ENCODE peak calls at places on chromosome X, in five cellular contexts. F is NCI-H69; S is nucleus accumbens; X is stimulated activated CD8-positive, alpha-beta memory T cell treated with anti-CD3 and anti-CD28 coated beads, Interleukin-2, amount 100 ng/mL, for 48 hours; Z is heart right ventricle. N is an unnamed sample.

GRCh38 chrX:100358766-100359165 is 51.3 kb downstream of the PCDH19 start:
- DNase-seq in X (no peak), Z (no peak), F (no peak), S (no peak), N (no peak)

GRCh38 chrX:68988865-68989264 is 160.0 kb downstream of the EFNB1 start:
- DNase-seq in Z (no peak), X (no peak), S (no peak), F (no peak), N (no peak)

GRCh38 chrX:41180194-41180902 is 95.1 kb downstream of the USP9X start:
- DNase-seq in S (no peak), X (peak; percentile 5), Z (no peak), F (peak; percentile 40), N (peak; percentile 62)

GRCh38 chrX:140572724-140573123 is 67.9 kb upstream of the SOX3 start:
- DNase-seq in Z (no peak), X (peak; percentile 0), F (peak; percentile 41), S (no peak), N (peak; percentile 20)

GRCh38 chrX:121823406-121823805 is 776.0 kb downstream of the GLUD2 start:
- DNase-seq in S (no peak), X (no peak), Z (no peak), F (no peak), N (no peak)

GRCh38 chrX:115260330-115260729 is 26.4 kb upstream of the LRCH2 start:
- DNase-seq in F (no peak), Z (no peak), X (no peak), S (no peak), N (peak; percentile 37)

GRCh38 chrX:41259516-41259915 is 74.4 kb upstream of the DDX3X start:
- DNase-seq in S (no peak), X (no peak), Z (no peak), F (peak; percentile 70), N (peak; percentile 19)

GRCh38 chrX:155745792-155746191 is 133.0 kb upstream of the TMLHE start:
- DNase-seq in F (peak; percentile 75), S (no peak), Z (no peak), X (no peak), N (peak; percentile 3)

GRCh38 chrX:67544281-67544680 is 460 bp downstream of the AR start:
- DNase-seq in S (no peak), X (no peak), F (no peak), Z (peak; percentile 30), N (peak; percentile 42)

GRCh38 chrX:133337250-133337649 is 78.0 kb downstream of the GPC4 start:
- DNase-seq in F (no peak), S (no peak), X (no peak), Z (no peak), N (no peak)

GRCh38 chrX:29466441-29466840 is 748.9 kb upstream of the MAGEB2 start:
- DNase-seq in S (no peak), F (no peak), X (no peak), Z (no peak), N (peak; percentile 6)

GRCh38 chrX:72111011-72111708 is 20.6 kb downstream of the RTL5 start:
- DNase-seq in S (no peak), X (no peak), Z (no peak), F (no peak), N (no peak)

GRCh38 chrX:34288782-34289181 is 156.7 kb upstream of the FAM47A start:
- DNase-seq in F (no peak), Z (no peak), S (no peak), X (no peak), N (no peak)

GRCh38 chrX:153381684-153382532 is 19.2 kb downstream of the PNMA6E start:
- DNase-seq in S (no peak), Z (no peak), F (peak; percentile 73), X (no peak), N (peak; percentile 75)

GRCh38 chrX:9498236-9498635 is 33.4 kb downstream of the TBL1X start:
- DNase-seq in F (no peak), Z (no peak), X (no peak), S (no peak), N (peak; percentile 8)

GRCh38 chrX:38805294-38806053 is 4.2 kb downstream of the MID1IP1 start:
- DNase-seq in Z (peak; percentile 68), S (peak; percentile 44), F (peak; percentile 73), X (peak; percentile 20), N (peak; percentile 81)

GRCh38 chrX:39891781-39892180 is 206.0 kb downstream of the BCOR start:
- DNase-seq in Z (no peak), S (no peak), F (peak; percentile 5), X (no peak), N (no peak)

GRCh38 chrX:40433160-40433559 is 147.6 kb upstream of the ATP6AP2 start:
- DNase-seq in Z (no peak), F (no peak), X (no peak), S (no peak), N (no peak)

GRCh38 chrX:10381218-10381617 is 224.4 kb downstream of the CLCN4 start:
- DNase-seq in Z (no peak), F (no peak), X (no peak), S (no peak), N (no peak)

GRCh38 chrX:41029332-41029731 is 55.9 kb upstream of the USP9X start:
- DNase-seq in S (no peak), X (no peak), F (no peak), Z (no peak), N (peak; percentile 21)

GRCh38 chrX:35439042-35439639 is 359.0 kb upstream of the MAGEB16 start:
- DNase-seq in X (no peak), Z (no peak), F (no peak), S (no peak), N (no peak)

GRCh38 chrX:102934624-102935023 is 2.4 kb upstream of the RAB40AL start:
- DNase-seq in F (peak; percentile 29), S (no peak), X (peak; percentile 5), Z (no peak), N (peak; percentile 39)

GRCh38 chrX:129472116-129472515 is 51.2 kb downstream of the SMARCA1 start:
- DNase-seq in X (no peak), Z (no peak), F (peak; percentile 79), S (no peak), N (peak; percentile 40)

GRCh38 chrX:70454441-70455365 is 10.1 kb downstream of the DLG3 start:
- DNase-seq in S (no peak), X (peak; percentile 50), Z (peak; percentile 70), F (peak; percentile 97), N (peak; percentile 59)

GRCh38 chrX:106751407-106751806 is 24.9 kb downstream of the RNF128 start:
- DNase-seq in Z (no peak), F (no peak), S (no peak), X (no peak), N (no peak)

GRCh38 chrX:26613951-26614350 is 398.0 kb downstream of the MAGEB5 start:
- DNase-seq in X (no peak), Z (no peak), S (no peak), F (no peak), N (peak; percentile 0)

GRCh38 chrX:44017726-44018125 is 44.5 kb upstream of the NDP start:
- DNase-seq in F (no peak), S (no peak), Z (no peak), X (no peak), N (peak; percentile 2)

GRCh38 chrX:64176876-64177275 is 28.6 kb downstream of the AMER1 start:
- DNase-seq in X (no peak), Z (no peak), F (no peak), S (no peak), N (no peak)